ENCODE peak calls at places on chromosomes 12 and 14, in six cellular contexts. U is lung, D is testis, I is epithelial cell of esophagus, F is hepatocyte, C is head of caudate nucleus. O is an unnamed sample.

GRCh38 chr12:13661005-13661887 is 320.2 kb downstream of the GRIN2B start:
- DNase-seq in U (peak), D (peak), I (peak), F (peak), C (peak), O (peak)

GRCh38 chr12:62247646-62248045 is 12.6 kb upstream of the USP15 start:
- DNase-seq in U (no peak), D (no peak), I (no peak), F (no peak), C (no peak), O (no peak)

GRCh38 chr12:105641742-105642141 is 311.3 kb downstream of the C12orf75 start:
- DNase-seq in U (no peak), D (no peak), I (no peak), F (no peak), C (no peak), O (no peak)

GRCh38 chr14:105935384-105935783 is 409.0 kb downstream of the TMEM121 start:
- DNase-seq in U (no peak), D (no peak), I (no peak), F (no peak), C (no peak), O (no peak)

GRCh38 chr14:49966971-49967630 is 74.2 kb downstream of the ARF6 start:
- DNase-seq in U (no peak), D (no peak), I (peak), F (no peak), C (no peak), O (no peak)

GRCh38 chr14:81400852-81401251 is 728 bp upstream of the STON2 start:
- DNase-seq in U (peak), D (peak), I (peak), F (peak), C (no peak), O (peak)

GRCh38 chr14:20435454-20436362 is at the start of gene KLHL33:
- DNase-seq in U (no peak), D (no peak), I (no peak), F (no peak), C (no peak), O (no peak)

GRCh38 chr14:53161758-53162512 is 8.8 kb upstream of the DDHD1 start:
- DNase-seq in U (no peak), D (no peak), I (no peak), F (no peak), C (no peak), O (no peak)

GRCh38 chr14:64208261-64208660 is 85.9 kb downstream of the ESR2 start:
- DNase-seq in U (no peak), D (no peak), I (no peak), F (no peak), C (no peak), O (no peak)

GRCh38 chr12:109758406-109759075 is 44.9 kb downstream of the FAM222A start:
- DNase-seq in U (no peak), D (no peak), I (no peak), F (no peak), C (no peak), O (no peak)

GRCh38 chr12:53575502-53576264 is 50.5 kb downstream of the ATF7 start:
- DNase-seq in U (no peak), D (no peak), I (peak), F (peak), C (no peak), O (no peak)

GRCh38 chr14:76292561-76292960 is 83.4 kb upstream of the ESRRB start:
- DNase-seq in U (no peak), D (no peak), I (no peak), F (no peak), C (no peak), O (no peak)

GRCh38 chr12:114269153-114269552 is 136.8 kb downstream of the TBX5 start:
- DNase-seq in U (no peak), D (no peak), I (peak), F (no peak), C (no peak), O (no peak)

GRCh38 chr12:18250313-18250916 is 10.9 kb upstream of the PIK3C2G start:
- DNase-seq in U (no peak), D (no peak), I (peak), F (peak), C (no peak), O (peak)